ENCODE peak calls at places on chromosomes 2 and 18, in eight cellular contexts. One of them, this sample, is unnamed.

GRCh38 chr2:190637331-190637734 is 11.6 kb upstream of the NAB1 start:
- DNase-seq in tibial nerve: no peak
- DNase-seq in K562: no peak
- DNase-seq in HepG2: no peak
- DNase-seq in A549: peak
- DNase-seq in stomach: no peak
- DNase-seq in HCT116: no peak
- DNase-seq in right lobe of liver: no peak
- DNase-seq in this sample: no peak

GRCh38 chr18:37299471-37300304 is 265.9 kb downstream of the CELF4 start:
- DNase-seq in tibial nerve: peak
- DNase-seq in K562: peak
- DNase-seq in HepG2: peak
- DNase-seq in A549: peak
- DNase-seq in stomach: peak
- DNase-seq in HCT116: peak
- DNase-seq in right lobe of liver: peak
- DNase-seq in this sample: peak

GRCh38 chr2:33023732-33024301 is 77.1 kb downstream of the LTBP1 start:
- DNase-seq in tibial nerve: no peak
- DNase-seq in K562: no peak
- DNase-seq in HepG2: no peak
- DNase-seq in A549: no peak
- DNase-seq in stomach: no peak
- DNase-seq in HCT116: no peak
- DNase-seq in right lobe of liver: no peak
- DNase-seq in this sample: no peak

GRCh38 chr2:48849770-48850169 is 94.2 kb upstream of the LHCGR start:
- DNase-seq in tibial nerve: no peak
- DNase-seq in K562: no peak
- DNase-seq in HepG2: no peak
- DNase-seq in A549: peak
- DNase-seq in stomach: no peak
- DNase-seq in HCT116: no peak
- DNase-seq in right lobe of liver: no peak
- DNase-seq in this sample: no peak

GRCh38 chr2:138028538-138028937 is 64.3 kb downstream of the HNMT start:
- DNase-seq in tibial nerve: no peak
- DNase-seq in K562: no peak
- DNase-seq in HepG2: no peak
- DNase-seq in A549: no peak
- DNase-seq in stomach: no peak
- DNase-seq in HCT116: no peak
- DNase-seq in right lobe of liver: peak
- DNase-seq in this sample: no peak

GRCh38 chr18:74132201-74132600 is 15.4 kb downstream of the FBXO15 start:
- DNase-seq in tibial nerve: no peak
- DNase-seq in K562: no peak
- DNase-seq in HepG2: no peak
- DNase-seq in A549: no peak
- DNase-seq in stomach: no peak
- DNase-seq in HCT116: no peak
- DNase-seq in right lobe of liver: no peak
- DNase-seq in this sample: no peak

GRCh38 chr2:207970825-207971142 is 54.5 kb downstream of the PLEKHM3 start:
- DNase-seq in tibial nerve: no peak
- DNase-seq in K562: no peak
- DNase-seq in HepG2: no peak
- DNase-seq in A549: no peak
- DNase-seq in stomach: no peak
- DNase-seq in HCT116: no peak
- DNase-seq in right lobe of liver: no peak
- DNase-seq in this sample: no peak

GRCh38 chr2:240499309-240500301 is 58.2 kb downstream of the ANKMY1 start:
- DNase-seq in tibial nerve: no peak
- DNase-seq in K562: no peak
- DNase-seq in HepG2: no peak
- DNase-seq in A549: no peak
- DNase-seq in stomach: peak
- DNase-seq in HCT116: no peak
- DNase-seq in right lobe of liver: no peak
- DNase-seq in this sample: peak

GRCh38 chr2:100891911-100892642 is 72.1 kb downstream of the NPAS2 start:
- DNase-seq in tibial nerve: peak
- DNase-seq in K562: peak
- DNase-seq in HepG2: peak
- DNase-seq in A549: peak
- DNase-seq in stomach: no peak
- DNase-seq in HCT116: peak
- DNase-seq in right lobe of liver: no peak
- DNase-seq in this sample: no peak

GRCh38 chr2:196925445-196925767 is 1.1 kb downstream of the PGAP1 start:
- DNase-seq in tibial nerve: no peak
- DNase-seq in K562: no peak
- DNase-seq in HepG2: peak
- DNase-seq in A549: no peak
- DNase-seq in stomach: no peak
- DNase-seq in HCT116: no peak
- DNase-seq in right lobe of liver: no peak
- DNase-seq in this sample: no peak

GRCh38 chr2:47013383-47013782 is 97.8 kb upstream of the MCFD2 start:
- DNase-seq in tibial nerve: no peak
- DNase-seq in K562: no peak
- DNase-seq in HepG2: no peak
- DNase-seq in A549: no peak
- DNase-seq in stomach: no peak
- DNase-seq in HCT116: no peak
- DNase-seq in right lobe of liver: no peak
- DNase-seq in this sample: no peak

GRCh38 chr2:130819915-130820861 is 16.5 kb upstream of the ARHGEF4 start:
- DNase-seq in tibial nerve: no peak
- DNase-seq in K562: no peak
- DNase-seq in HepG2: no peak
- DNase-seq in A549: no peak
- DNase-seq in stomach: no peak
- DNase-seq in HCT116: no peak
- DNase-seq in right lobe of liver: no peak
- DNase-seq in this sample: no peak

GRCh38 chr2:227237786-227238185 is 73.4 kb downstream of the COL4A3 start:
- DNase-seq in tibial nerve: no peak
- DNase-seq in K562: no peak
- DNase-seq in HepG2: no peak
- DNase-seq in A549: no peak
- DNase-seq in stomach: no peak
- DNase-seq in HCT116: no peak
- DNase-seq in right lobe of liver: no peak
- DNase-seq in this sample: no peak

GRCh38 chr2:120765031-120765910 is 29.6 kb downstream of the GLI2 start:
- DNase-seq in tibial nerve: no peak
- DNase-seq in K562: no peak
- DNase-seq in HepG2: no peak
- DNase-seq in A549: no peak
- DNase-seq in stomach: no peak
- DNase-seq in HCT116: no peak
- DNase-seq in right lobe of liver: peak
- DNase-seq in this sample: no peak

GRCh38 chr2:39779926-39780325 is 868 bp upstream of the THUMPD2 start:
- DNase-seq in tibial nerve: no peak
- DNase-seq in K562: peak
- DNase-seq in HepG2: no peak
- DNase-seq in A549: no peak
- DNase-seq in stomach: no peak
- DNase-seq in HCT116: no peak
- DNase-seq in right lobe of liver: no peak
- DNase-seq in this sample: no peak
- H3K4me3 ChIP-seq in tibial nerve: peak
- H3K4me3 ChIP-seq in K562: no peak
- H3K4me3 ChIP-seq in HepG2: peak
- H3K4me3 ChIP-seq in A549: no peak
- H3K4me3 ChIP-seq in stomach: no peak
- H3K4me3 ChIP-seq in HCT116: no peak
- H3K4me3 ChIP-seq in right lobe of liver: no peak
- H3K4me3 ChIP-seq in this sample: no peak

DNA sequence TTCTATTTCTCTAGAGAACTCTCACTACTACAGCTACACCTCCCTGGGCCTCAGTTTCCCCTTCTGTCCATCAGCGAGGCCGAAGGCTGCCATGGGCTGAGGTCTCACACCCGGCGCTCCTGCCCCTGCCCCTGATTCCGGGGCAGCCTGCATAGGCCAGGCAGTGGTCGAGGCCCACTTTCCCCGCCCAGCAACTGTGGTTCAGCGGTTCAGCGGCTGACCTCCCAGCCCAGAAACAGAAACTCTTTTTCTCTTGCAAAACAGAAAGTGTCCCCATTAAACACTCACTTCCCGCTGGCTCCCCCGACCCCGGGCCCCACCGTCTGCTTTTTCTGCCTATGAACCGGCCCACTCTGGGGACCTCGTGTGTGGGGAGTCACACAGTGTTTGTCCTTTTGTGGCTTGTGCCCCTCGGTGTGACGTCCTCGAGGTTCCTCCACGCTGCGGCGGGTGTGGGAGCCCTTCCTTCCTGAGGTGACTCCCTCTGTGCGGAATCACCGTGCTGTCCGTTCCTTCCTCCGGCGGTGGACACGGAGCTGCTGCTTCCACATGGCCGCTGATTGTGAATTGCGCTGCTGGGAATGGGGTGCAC is 16.0 kb downstream of the PDCD1 start:
- DNase-seq in tibial nerve: peak
- DNase-seq in K562: no peak
- DNase-seq in HepG2: no peak
- DNase-seq in A549: no peak
- DNase-seq in stomach: peak
- DNase-seq in HCT116: no peak
- DNase-seq in right lobe of liver: peak
- DNase-seq in this sample: peak
- TF ChIP-seq POLR2A in tibial nerve: no peak
- TF ChIP-seq POLR2A in K562: no peak
- TF ChIP-seq POLR2A in HepG2: no peak
- TF ChIP-seq POLR2A in A549: no peak
- TF ChIP-seq POLR2A in stomach: no peak
- TF ChIP-seq POLR2A in HCT116: no peak
- TF ChIP-seq POLR2A in right lobe of liver: no peak
- TF ChIP-seq POLR2A in this sample: no peak

GRCh38 chr18:36264283-36264682 is 33.2 kb upstream of the FHOD3 start:
- DNase-seq in tibial nerve: no peak
- DNase-seq in K562: no peak
- DNase-seq in HepG2: no peak
- DNase-seq in A549: no peak
- DNase-seq in stomach: no peak
- DNase-seq in HCT116: no peak
- DNase-seq in right lobe of liver: no peak
- DNase-seq in this sample: no peak
- H3K4me3 ChIP-seq in tibial nerve: no peak
- H3K4me3 ChIP-seq in K562: no peak
- H3K4me3 ChIP-seq in HepG2: no peak
- H3K4me3 ChIP-seq in A549: no peak
- H3K4me3 ChIP-seq in stomach: no peak
- H3K4me3 ChIP-seq in HCT116: no peak
- H3K4me3 ChIP-seq in right lobe of liver: no peak
- H3K4me3 ChIP-seq in this sample: no peak

DNA sequence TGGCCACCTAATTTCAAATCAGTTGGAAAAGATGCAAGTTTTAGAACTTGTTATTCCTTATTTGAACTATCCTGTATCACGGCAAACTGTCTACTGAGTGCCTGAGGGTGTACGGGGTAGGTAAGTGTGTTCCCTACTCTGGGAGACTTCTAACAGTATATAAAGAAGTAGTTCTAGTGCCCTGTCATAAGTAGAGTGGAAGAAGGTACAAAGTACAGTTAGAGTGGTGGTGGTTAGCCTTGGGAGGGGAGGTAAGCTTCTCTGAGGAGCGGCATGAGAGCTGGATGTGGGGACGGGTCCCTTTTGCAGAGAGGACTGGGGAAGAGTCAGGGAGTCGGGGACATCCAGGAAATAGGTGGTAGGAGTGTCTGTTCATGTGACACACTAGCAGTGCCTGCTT is 48.5 kb downstream of the DGKD start:
- DNase-seq in tibial nerve: no peak
- DNase-seq in K562: no peak
- DNase-seq in HepG2: no peak
- DNase-seq in A549: no peak
- DNase-seq in stomach: peak
- DNase-seq in HCT116: no peak
- DNase-seq in right lobe of liver: no peak
- DNase-seq in this sample: peak
- TF ChIP-seq POLR2A in tibial nerve: no peak
- TF ChIP-seq POLR2A in K562: no peak
- TF ChIP-seq POLR2A in HepG2: no peak
- TF ChIP-seq POLR2A in A549: no peak
- TF ChIP-seq POLR2A in stomach: no peak
- TF ChIP-seq POLR2A in HCT116: no peak
- TF ChIP-seq POLR2A in right lobe of liver: no peak
- TF ChIP-seq POLR2A in this sample: no peak

This sample was measured in lower leg skin.